ENCODE peak calls at places on chromosome 7, in five cellular contexts. C is hepatocyte, V is neuronal stem cell, X is body of pancreas, D is iPS DF 6.9. H is an unnamed sample. For H3K27me3, the result is how much of the 10 kb centered on the place peaks cover.

GRCh38 chr7:102991540-102992214 is 78.9 kb downstream of the LRRC17 start:
- DNase-seq in C (peak), V (no peak), X (peak), D (no peak), H (peak)

GRCh38 chr7:51326646-51327286 is 10.2 kb upstream of the COBL start:
- DNase-seq in C (no peak), V (no peak), X (no peak), D (peak), H (no peak)

GRCh38 chr7:104848386-104848990 is 165.5 kb upstream of the KMT2E start:
- DNase-seq in C (peak), V (peak), X (peak), D (peak), H (peak)

GRCh38 chr7:120925392-120925791 is 25.2 kb upstream of the ING3 start:
- DNase-seq in C (no peak), V (no peak), X (no peak), D (no peak), H (no peak)

GRCh38 chr7:70410134-70410750 is 721.7 kb upstream of the GALNT17 start:
- DNase-seq in C (no peak), V (no peak), X (no peak), D (no peak), H (no peak)

GRCh38 chr7:26278769-26279168 is 12.9 kb upstream of the SNX10 start:
- DNase-seq in C (no peak), V (no peak), X (no peak), D (no peak), H (peak)

GRCh38 chr7:116806046-116806944 is 56.1 kb upstream of the CAPZA2 start:
- DNase-seq in C (no peak), V (no peak), X (no peak), D (no peak), H (no peak)

GRCh38 chr7:48035967-48036478 is 680 bp downstream of the C7orf57 start:
- DNase-seq in C (peak), V (peak), X (peak), D (no peak), H (no peak)

GRCh38 chr7:75055830-75056431 is 17.7 kb downstream of the RCC1L start:
- DNase-seq in C (no peak), V (no peak), X (no peak), D (no peak), H (no peak)

GRCh38 chr7:136585954-136586670 is 282.3 kb upstream of the CHRM2 start:
- DNase-seq in C (no peak), V (no peak), X (no peak), D (no peak), H (no peak)

GRCh38 chr7:76062254-76062653 is 14.3 kb downstream of the MDH2 start:
- DNase-seq in C (no peak), V (no peak), X (no peak), D (no peak), H (no peak)

GRCh38 chr7:29287366-29287765 is 92.8 kb downstream of the CHN2 start:
- DNase-seq in C (no peak), V (no peak), X (peak), D (no peak), H (peak)

GRCh38 chr7:50552139-50552538 is 13.1 kb downstream of the DDC start:
- DNase-seq in C (no peak), V (no peak), X (peak), D (no peak), H (no peak)

GRCh38 chr7:90424720-90425119 is 21.5 kb downstream of the CLDN12 start:
- DNase-seq in C (no peak), V (no peak), X (no peak), D (no peak), H (no peak)

GRCh38 chr7:93016085-93016471 is 101.7 kb downstream of the SAMD9 start:
- DNase-seq in C (peak), V (no peak), X (no peak), D (no peak), H (peak)

GRCh38 chr7:127782075-127782474 is 130.1 kb downstream of the SND1 start:
- DNase-seq in C (no peak), V (no peak), X (no peak), D (no peak), H (no peak)

GRCh38 chr7:121219031-121219430 is 109.8 kb upstream of the WNT16 start:
- DNase-seq in C (no peak), V (no peak), X (no peak), D (no peak), H (no peak)

GRCh38 chr7:112946350-112946749 is 140.3 kb downstream of the GPR85 start:
- DNase-seq in C (no peak), V (no peak), X (no peak), D (no peak), H (no peak)

GRCh38 chr7:70700055-70700934 is 431.6 kb upstream of the GALNT17 start:
- DNase-seq in C (no peak), V (peak), X (no peak), D (peak), H (no peak)

GRCh38 chr7:157667261-157667660 is 330.5 kb downstream of the DNAJB6 start:
- DNase-seq in C (no peak), V (no peak), X (peak), D (no peak), H (no peak)

GRCh38 chr7:50667338-50667737 is 102.1 kb upstream of the DDC start:
- DNase-seq in C (no peak), V (no peak), X (peak), D (no peak), H (no peak)

GRCh38 chr7:82477733-82478515 is 34.3 kb upstream of the CACNA2D1 start:
- DNase-seq in C (no peak), V (no peak), X (no peak), D (no peak), H (no peak)

GRCh38 chr7:6232534-6232933 is 39.9 kb downstream of the CYTH3 start:
- DNase-seq in C (no peak), V (no peak), X (peak), D (no peak), H (no peak)

GRCh38 chr7:67588631-67589030 is 592.0 kb downstream of the TYW1 start:
- DNase-seq in C (no peak), V (no peak), X (no peak), D (no peak), H (no peak)

GRCh38 chr7:32167256-32167655 is 97.0 kb upstream of the PDE1C start:
- DNase-seq in C (no peak), V (no peak), X (no peak), D (no peak), H (no peak)

GRCh38 chr7:151080091-151080521 is 503 bp downstream of the FASTK start:
- DNase-seq in C (peak), V (no peak), X (no peak), D (no peak), H (no peak)

GRCh38 chr7:112427984-112428383 is 22.3 kb upstream of the IFRD1 start:
- DNase-seq in C (no peak), V (no peak), X (no peak), D (no peak), H (no peak)

GRCh38 chr7:113775401-113775800 is 143.4 kb downstream of the PPP1R3A start:
- DNase-seq in C (no peak), V (no peak), X (no peak), D (no peak), H (no peak)

GRCh38 chr7:45215611-45216062 is 58.0 kb downstream of the RAMP3 start:
- DNase-seq in C (no peak), V (no peak), X (no peak), D (no peak), H (no peak)

GRCh38 chr7:82723411-82723810 is 279.8 kb upstream of the CACNA2D1 start:
- DNase-seq in C (no peak), V (no peak), X (no peak), D (no peak), H (no peak)

GRCh38 chr7:3892167-3892566 is 591.1 kb downstream of the SDK1 start:
- DNase-seq in C (no peak), V (no peak), X (no peak), D (no peak), H (no peak)

GRCh38 chr7:128217972-128218652 is 23.0 kb upstream of the LEP start:
- DNase-seq in C (no peak), V (no peak), X (no peak), D (no peak), H (no peak)

GRCh38 chr7:75811894-75812678 is 1.5 kb downstream of the CCL24 start:
- DNase-seq in C (no peak), V (no peak), X (no peak), D (no peak), H (no peak)

GRCh38 chr7:99707096-99707495 is 27.3 kb upstream of the CYP3A5 start:
- DNase-seq in C (no peak), V (no peak), X (no peak), D (no peak), H (no peak)

GRCh38 chr7:111658546-111658945 is 96.3 kb upstream of the IMMP2L start:
- DNase-seq in C (no peak), V (no peak), X (no peak), D (no peak), H (no peak)

GRCh38 chr7:1049006-1049741 is 4.8 kb downstream of the GPR146 start:
- DNase-seq in C (no peak), V (no peak), X (no peak), D (no peak), H (no peak)

GRCh38 chr7:45940939-45941338 is 19.9 kb upstream of the IGFBP3 start:
- DNase-seq in C (no peak), V (no peak), X (no peak), D (no peak), H (no peak)

GRCh38 chr7:20786049-20786412 is 655 bp downstream of the SP8 start:
- DNase-seq in C (no peak), V (no peak), X (no peak), D (no peak), H (no peak)
- H3K4me3 ChIP-seq in C (peak), V (peak), X (no peak), D (peak), H (peak)

GRCh38 chr7:42115795-42116194 is 121.2 kb downstream of the GLI3 start:
- DNase-seq in C (no peak), V (no peak), X (no peak), D (no peak), H (no peak)
- H3K27me3 ChIP-seq in C (under half), V (under half), X (under half), D (under half), H (under half)

GRCh38 chr7:115793958-115794702 is 236.4 kb downstream of the TFEC start:
- DNase-seq in C (no peak), V (no peak), X (no peak), D (no peak), H (no peak)

DNA sequence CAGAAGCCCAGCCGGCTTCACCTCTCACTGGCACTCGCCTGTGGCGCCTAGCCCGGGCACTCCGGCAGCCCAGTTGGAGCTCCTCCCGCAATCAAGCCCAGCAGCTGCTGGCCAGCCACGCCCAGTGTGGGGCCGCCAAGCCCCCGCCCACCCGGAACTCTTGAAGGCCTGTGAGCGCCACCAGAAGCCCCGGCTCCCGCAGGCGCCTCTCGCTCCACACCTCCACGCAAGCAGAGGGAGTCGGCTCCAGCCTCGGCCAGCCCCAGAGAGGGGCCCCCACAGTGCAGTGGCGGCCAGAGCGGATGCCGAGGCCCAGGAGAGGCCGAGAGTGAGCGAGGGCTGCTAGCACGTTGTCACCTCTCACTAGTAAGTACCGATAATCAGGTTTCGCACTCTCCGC is 240.7 kb downstream of the TFEC start:
- DNase-seq in C (no peak), V (no peak), X (no peak), D (no peak), H (no peak)
- H3K4me3 ChIP-seq in C (no peak), V (no peak), X (no peak), D (no peak), H (no peak)

DNA sequence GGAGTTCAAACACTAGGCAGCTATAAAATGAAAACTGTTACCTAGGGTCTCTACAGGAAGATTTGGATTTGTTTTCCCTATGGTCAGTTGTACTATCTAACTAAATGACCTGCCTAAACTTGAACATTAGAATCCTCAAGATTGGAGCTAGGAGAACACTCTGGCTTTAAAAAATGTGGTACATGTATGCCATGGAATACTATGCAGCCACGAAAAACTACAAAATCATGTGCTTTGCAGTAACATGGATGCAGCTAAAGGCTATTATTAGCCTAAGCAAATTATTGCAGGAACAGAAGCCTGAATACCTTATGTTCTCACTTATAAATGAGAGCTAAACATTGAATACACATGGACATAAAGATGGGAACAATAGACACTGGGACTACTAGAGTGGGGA is 87.1 kb upstream of the MAGI2 start:
- DNase-seq in C (no peak), V (no peak), X (no peak), D (no peak), H (no peak)
- H3K27me3 ChIP-seq in C (under half), V (under half), X (under half), D (under half), H (under half)

DNA sequence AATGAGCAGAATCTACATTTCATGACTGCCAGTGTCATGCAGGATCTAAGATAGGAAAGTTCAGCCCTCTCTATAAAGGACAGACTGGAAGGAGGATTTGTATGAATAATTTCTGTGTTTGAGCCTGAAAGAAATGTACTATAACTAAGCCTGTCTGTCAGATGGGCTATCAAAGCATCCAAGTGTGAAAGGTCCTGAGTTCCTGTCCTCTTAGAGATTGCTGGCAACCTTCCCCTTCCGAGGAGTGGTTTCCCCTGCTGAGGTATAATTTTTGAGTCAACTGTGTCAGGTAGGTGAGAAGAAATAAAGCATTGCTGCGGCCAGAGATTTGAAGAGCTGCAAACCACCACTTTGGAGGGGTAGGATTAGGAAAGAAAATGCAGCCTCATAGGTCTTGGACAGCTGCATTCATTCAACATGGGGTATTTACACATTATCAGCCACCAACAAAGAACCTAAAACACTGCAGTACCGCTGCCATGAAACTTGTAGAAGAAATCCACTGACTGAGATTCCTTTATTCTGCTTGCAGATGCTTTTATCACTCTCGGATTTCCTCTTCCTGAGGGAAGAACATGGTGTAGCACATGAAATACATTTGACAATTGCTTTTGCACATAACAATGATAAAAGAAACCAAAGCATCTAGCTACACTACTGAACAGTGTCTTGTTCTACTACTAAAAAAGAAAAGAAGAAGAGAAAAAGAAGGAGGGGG is 189.1 kb downstream of the DGKI start:
- DNase-seq in C (no peak), V (no peak), X (no peak), D (no peak), H (no peak)
- H3K4me3 ChIP-seq in C (no peak), V (no peak), X (no peak), D (no peak), H (no peak)

GRCh38 chr7:155534691-155535090 is 11.7 kb downstream of the CNPY1 start:
- DNase-seq in C (no peak), V (no peak), X (no peak), D (no peak), H (no peak)
- H3K27me3 ChIP-seq in C (half or more), V (under half), X (under half), D (under half), H (under half)

DNA sequence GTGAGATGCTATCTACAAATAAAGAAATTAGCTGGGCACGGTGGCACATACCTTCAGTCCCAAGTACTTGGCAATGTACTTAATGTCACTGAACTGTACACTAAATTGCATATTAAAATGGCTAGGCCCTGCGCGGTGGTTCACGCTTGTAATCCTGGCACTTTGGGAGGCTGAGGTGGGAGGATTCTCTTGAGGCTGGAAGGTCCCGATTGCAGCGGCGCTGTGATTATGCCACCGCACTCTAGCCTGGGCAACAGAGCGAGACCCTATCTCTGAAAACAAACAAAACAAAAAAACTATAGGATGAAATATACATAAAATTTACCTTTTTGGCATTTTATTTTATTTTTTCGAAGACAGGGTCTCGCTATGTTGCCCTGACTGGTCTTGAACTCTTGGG is 1.5 kb upstream of the EIF3B start:
- DNase-seq in C (no peak), V (no peak), X (no peak), D (no peak), H (no peak)
- H3K4me3 ChIP-seq in C (peak), V (peak), X (no peak), D (peak), H (peak)

DNA sequence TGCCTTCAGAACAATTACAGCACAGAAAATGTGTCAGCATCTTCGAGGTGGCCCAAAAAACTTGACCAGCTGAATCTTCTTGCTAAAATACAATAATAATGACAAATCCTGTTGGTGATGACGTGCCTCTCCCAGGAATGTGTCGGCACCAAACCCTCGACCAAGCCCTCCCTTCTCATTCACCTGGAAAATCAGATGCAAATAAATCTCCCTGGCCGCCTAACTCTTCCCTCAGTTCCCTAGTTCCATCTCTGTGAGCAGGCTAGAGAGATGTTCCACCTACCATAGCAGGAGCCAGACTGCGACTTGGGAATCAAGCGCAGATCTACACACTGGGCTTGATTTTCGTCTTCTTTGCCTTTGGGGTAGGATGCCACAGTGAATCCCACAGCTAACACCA is 4.1 kb downstream of the PRSS1 start:
- DNase-seq in C (no peak), V (no peak), X (peak), D (no peak), H (no peak)
- H3K27me3 ChIP-seq in C (under half), V (under half), X (under half), D (under half), H (under half)

H was measured in bronchial epithelial cell.